ENCODE peak calls at places on chromosomes 13 and 19, in ten cellular contexts. One of them, this sample, is unnamed.

GRCh38 chr19:4933528-4933927 is 24.2 kb downstream of the UHRF1 start:
- DNase-seq in natural killer cell: no peak
- DNase-seq in keratinocyte: no peak
- DNase-seq in AG09309: no peak
- DNase-seq in psoas muscle: no peak
- DNase-seq in neural crest cell: no peak
- DNase-seq in colonic mucosa: no peak
- DNase-seq in Peyer's patch: no peak
- DNase-seq in MCF 10A: peak
- DNase-seq in choroid plexus epithelial cell: peak
- DNase-seq in this sample: no peak

GRCh38 chr13:41802033-41802683 is 158.8 kb downstream of the VWA8 start:
- DNase-seq in keratinocyte: no peak
- DNase-seq in AG09309: no peak
- DNase-seq in Peyer's patch: no peak
- DNase-seq in choroid plexus epithelial cell: no peak
- DNase-seq in natural killer cell: no peak
- DNase-seq in colonic mucosa: no peak
- DNase-seq in neural crest cell: no peak
- DNase-seq in MCF 10A: no peak
- DNase-seq in psoas muscle: no peak
- DNase-seq in this sample: no peak

GRCh38 chr13:44465318-44465717 is 91.7 kb downstream of the SERP2 start:
- DNase-seq in psoas muscle: no peak
- DNase-seq in MCF 10A: no peak
- DNase-seq in neural crest cell: no peak
- DNase-seq in choroid plexus epithelial cell: no peak
- DNase-seq in AG09309: no peak
- DNase-seq in natural killer cell: no peak
- DNase-seq in colonic mucosa: no peak
- DNase-seq in Peyer's patch: no peak
- DNase-seq in keratinocyte: no peak
- DNase-seq in this sample: no peak

GRCh38 chr19:14366529-14366928 is 14.7 kb upstream of the ADGRE5 start:
- DNase-seq in keratinocyte: peak
- DNase-seq in MCF 10A: peak
- DNase-seq in AG09309: no peak
- DNase-seq in neural crest cell: peak
- DNase-seq in psoas muscle: peak
- DNase-seq in colonic mucosa: peak
- DNase-seq in Peyer's patch: peak
- DNase-seq in choroid plexus epithelial cell: peak
- DNase-seq in natural killer cell: peak
- DNase-seq in this sample: peak

GRCh38 chr19:6273701-6274601 is 5.8 kb downstream of the MLLT1 start:
- DNase-seq in colonic mucosa: peak
- DNase-seq in psoas muscle: peak
- DNase-seq in neural crest cell: no peak
- DNase-seq in keratinocyte: no peak
- DNase-seq in MCF 10A: peak
- DNase-seq in Peyer's patch: no peak
- DNase-seq in AG09309: peak
- DNase-seq in choroid plexus epithelial cell: peak
- DNase-seq in natural killer cell: no peak
- DNase-seq in this sample: peak

GRCh38 chr13:99442273-99442895 is 58.9 kb upstream of the TM9SF2 start:
- DNase-seq in keratinocyte: no peak
- DNase-seq in neural crest cell: peak
- DNase-seq in psoas muscle: no peak
- DNase-seq in MCF 10A: peak
- DNase-seq in AG09309: no peak
- DNase-seq in colonic mucosa: peak
- DNase-seq in natural killer cell: no peak
- DNase-seq in choroid plexus epithelial cell: peak
- DNase-seq in Peyer's patch: no peak
- DNase-seq in this sample: no peak

GRCh38 chr19:1153891-1154730 is 20.0 kb downstream of the SBNO2 start:
- DNase-seq in neural crest cell: no peak
- DNase-seq in colonic mucosa: no peak
- DNase-seq in MCF 10A: no peak
- DNase-seq in AG09309: no peak
- DNase-seq in psoas muscle: no peak
- DNase-seq in choroid plexus epithelial cell: no peak
- DNase-seq in keratinocyte: no peak
- DNase-seq in natural killer cell: no peak
- DNase-seq in Peyer's patch: no peak
- DNase-seq in this sample: no peak

GRCh38 chr19:38735257-38735686 is 9.0 kb downstream of the CAPN12 start:
- DNase-seq in AG09309: no peak
- DNase-seq in psoas muscle: no peak
- DNase-seq in MCF 10A: no peak
- DNase-seq in choroid plexus epithelial cell: no peak
- DNase-seq in natural killer cell: peak
- DNase-seq in Peyer's patch: no peak
- DNase-seq in neural crest cell: no peak
- DNase-seq in keratinocyte: no peak
- DNase-seq in colonic mucosa: peak
- DNase-seq in this sample: no peak

GRCh38 chr19:14473915-14474578 is 1.1 kb downstream of the PTGER1 start:
- DNase-seq in keratinocyte: no peak
- DNase-seq in MCF 10A: no peak
- DNase-seq in colonic mucosa: peak
- DNase-seq in Peyer's patch: no peak
- DNase-seq in natural killer cell: no peak
- DNase-seq in neural crest cell: no peak
- DNase-seq in choroid plexus epithelial cell: no peak
- DNase-seq in psoas muscle: peak
- DNase-seq in AG09309: no peak
- DNase-seq in this sample: no peak

GRCh38 chr13:95858286-95859075 is 181.5 kb downstream of the DNAJC3 start:
- DNase-seq in natural killer cell: no peak
- DNase-seq in choroid plexus epithelial cell: peak
- DNase-seq in colonic mucosa: no peak
- DNase-seq in psoas muscle: no peak
- DNase-seq in neural crest cell: no peak
- DNase-seq in MCF 10A: peak
- DNase-seq in keratinocyte: no peak
- DNase-seq in AG09309: no peak
- DNase-seq in Peyer's patch: no peak
- DNase-seq in this sample: no peak

DNA sequence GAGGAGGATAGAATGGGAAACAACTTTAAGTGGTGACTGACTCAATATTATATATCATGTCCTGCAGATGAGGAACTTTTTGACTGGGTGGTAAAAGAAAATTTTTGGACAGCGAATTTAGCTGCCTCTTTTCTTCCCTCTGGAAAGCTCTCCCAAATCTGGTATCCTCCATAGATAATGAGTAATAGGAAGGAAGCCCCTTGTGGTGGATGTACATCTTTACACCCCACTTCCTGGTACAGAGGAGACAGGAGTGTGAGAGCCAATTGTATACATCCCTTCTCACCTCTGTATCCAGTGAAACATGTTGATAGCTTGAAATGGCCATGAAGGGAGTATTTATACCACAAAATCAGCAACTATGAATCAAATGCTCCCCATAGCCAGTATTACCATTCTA is 17.2 kb upstream of the TDRD3 start:
- DNase-seq in neural crest cell: no peak
- DNase-seq in colonic mucosa: no peak
- DNase-seq in choroid plexus epithelial cell: no peak
- DNase-seq in AG09309: no peak
- DNase-seq in psoas muscle: no peak
- DNase-seq in keratinocyte: no peak
- DNase-seq in MCF 10A: peak
- DNase-seq in natural killer cell: no peak
- DNase-seq in Peyer's patch: no peak
- DNase-seq in this sample: no peak
- TF ChIP-seq CTCF in neural crest cell: peak
- TF ChIP-seq CTCF in colonic mucosa: no peak
- TF ChIP-seq CTCF in choroid plexus epithelial cell: no peak
- TF ChIP-seq CTCF in AG09309: no peak
- TF ChIP-seq CTCF in psoas muscle: no peak
- TF ChIP-seq CTCF in keratinocyte: no peak
- TF ChIP-seq CTCF in MCF 10A: no peak
- TF ChIP-seq CTCF in natural killer cell: no peak
- TF ChIP-seq CTCF in Peyer's patch: no peak
- TF ChIP-seq CTCF in this sample: peak

GRCh38 chr13:109700176-109700575 is 86.2 kb downstream of the IRS2 start:
- DNase-seq in colonic mucosa: peak
- DNase-seq in choroid plexus epithelial cell: peak
- DNase-seq in MCF 10A: peak
- DNase-seq in natural killer cell: no peak
- DNase-seq in neural crest cell: no peak
- DNase-seq in Peyer's patch: peak
- DNase-seq in psoas muscle: peak
- DNase-seq in keratinocyte: peak
- DNase-seq in AG09309: no peak
- DNase-seq in this sample: no peak

GRCh38 chr13:109695402-109696190 is 90.8 kb downstream of the IRS2 start:
- DNase-seq in choroid plexus epithelial cell: no peak
- DNase-seq in Peyer's patch: no peak
- DNase-seq in MCF 10A: no peak
- DNase-seq in natural killer cell: no peak
- DNase-seq in neural crest cell: no peak
- DNase-seq in colonic mucosa: no peak
- DNase-seq in keratinocyte: no peak
- DNase-seq in psoas muscle: no peak
- DNase-seq in AG09309: no peak
- DNase-seq in this sample: no peak

GRCh38 chr13:109698779-109699178 is 87.6 kb downstream of the IRS2 start:
- DNase-seq in neural crest cell: no peak
- DNase-seq in choroid plexus epithelial cell: peak
- DNase-seq in natural killer cell: no peak
- DNase-seq in colonic mucosa: no peak
- DNase-seq in AG09309: peak
- DNase-seq in Peyer's patch: no peak
- DNase-seq in keratinocyte: no peak
- DNase-seq in MCF 10A: peak
- DNase-seq in psoas muscle: no peak
- DNase-seq in this sample: no peak

GRCh38 chr13:109699628-109700071 is 86.7 kb downstream of the IRS2 start:
- DNase-seq in keratinocyte: no peak
- DNase-seq in Peyer's patch: no peak
- DNase-seq in MCF 10A: no peak
- DNase-seq in colonic mucosa: no peak
- DNase-seq in AG09309: no peak
- DNase-seq in neural crest cell: no peak
- DNase-seq in psoas muscle: no peak
- DNase-seq in choroid plexus epithelial cell: no peak
- DNase-seq in natural killer cell: no peak
- DNase-seq in this sample: no peak

GRCh38 chr13:109697936-109698335 is 88.4 kb downstream of the IRS2 start:
- DNase-seq in colonic mucosa: no peak
- DNase-seq in psoas muscle: no peak
- DNase-seq in Peyer's patch: no peak
- DNase-seq in neural crest cell: no peak
- DNase-seq in MCF 10A: no peak
- DNase-seq in AG09309: no peak
- DNase-seq in choroid plexus epithelial cell: no peak
- DNase-seq in keratinocyte: no peak
- DNase-seq in natural killer cell: no peak
- DNase-seq in this sample: no peak
- TF ChIP-seq CTCF in colonic mucosa: no peak
- TF ChIP-seq CTCF in psoas muscle: no peak
- TF ChIP-seq CTCF in Peyer's patch: no peak
- TF ChIP-seq CTCF in neural crest cell: no peak
- TF ChIP-seq CTCF in MCF 10A: no peak
- TF ChIP-seq CTCF in AG09309: no peak
- TF ChIP-seq CTCF in choroid plexus epithelial cell: no peak
- TF ChIP-seq CTCF in keratinocyte: no peak
- TF ChIP-seq CTCF in natural killer cell: no peak
- TF ChIP-seq CTCF in this sample: no peak

DNA sequence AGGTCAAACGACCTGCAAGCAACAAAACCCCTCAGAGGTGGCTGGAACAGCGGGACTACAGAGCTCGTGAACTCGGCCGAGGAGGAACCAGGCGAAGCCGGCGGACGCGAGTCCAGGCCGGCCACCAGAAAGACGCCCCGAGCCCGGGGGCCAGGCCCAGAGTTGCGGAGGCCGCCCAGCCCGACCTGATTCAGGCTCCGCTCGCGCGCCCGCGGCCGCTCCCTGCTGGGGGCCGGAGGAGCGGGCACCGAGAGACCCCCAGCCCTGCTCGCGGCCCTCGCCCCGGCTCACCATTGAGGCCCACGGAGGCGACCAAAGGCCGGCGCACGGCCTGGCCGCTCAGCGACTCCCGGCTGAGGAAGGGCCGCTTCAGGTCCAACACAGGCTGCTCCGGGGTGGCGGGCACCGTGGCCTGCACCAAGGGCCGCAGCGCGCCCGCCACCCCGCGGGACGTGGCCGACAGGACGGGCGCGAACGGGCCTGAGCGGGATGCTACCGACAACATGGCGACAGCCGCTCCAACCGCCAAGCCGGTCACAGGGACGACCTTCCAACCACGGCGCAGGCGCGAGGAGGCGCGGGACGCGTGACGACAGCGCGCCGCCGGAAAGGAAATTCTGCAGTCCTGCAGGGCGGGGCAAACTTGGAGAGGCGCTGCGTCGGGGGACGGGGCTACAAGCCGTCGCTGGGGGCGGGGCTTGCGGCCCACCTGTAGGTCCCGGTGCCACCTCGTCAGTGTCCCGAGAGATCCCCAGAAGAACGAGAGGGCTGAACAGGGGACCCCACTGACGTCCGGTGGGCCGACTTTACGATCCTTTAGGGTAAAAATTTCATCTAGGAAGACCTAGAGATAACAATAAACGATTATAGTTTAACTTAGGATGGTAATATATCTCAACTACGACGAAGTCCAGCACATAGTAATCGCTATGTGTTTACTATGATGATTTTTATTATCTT is at the start of gene UQCRFS1:
- DNase-seq in AG09309: peak
- DNase-seq in choroid plexus epithelial cell: peak
- DNase-seq in MCF 10A: peak
- DNase-seq in neural crest cell: peak
- DNase-seq in natural killer cell: peak
- DNase-seq in Peyer's patch: peak
- DNase-seq in keratinocyte: peak
- DNase-seq in colonic mucosa: peak
- DNase-seq in psoas muscle: peak
- DNase-seq in this sample: peak
- TF ChIP-seq CTCF in AG09309: no peak
- TF ChIP-seq CTCF in choroid plexus epithelial cell: no peak
- TF ChIP-seq CTCF in MCF 10A: no peak
- TF ChIP-seq CTCF in neural crest cell: no peak
- TF ChIP-seq CTCF in natural killer cell: no peak
- TF ChIP-seq CTCF in Peyer's patch: no peak
- TF ChIP-seq CTCF in keratinocyte: no peak
- TF ChIP-seq CTCF in colonic mucosa: no peak
- TF ChIP-seq CTCF in psoas muscle: no peak
- TF ChIP-seq CTCF in this sample: no peak

DNA sequence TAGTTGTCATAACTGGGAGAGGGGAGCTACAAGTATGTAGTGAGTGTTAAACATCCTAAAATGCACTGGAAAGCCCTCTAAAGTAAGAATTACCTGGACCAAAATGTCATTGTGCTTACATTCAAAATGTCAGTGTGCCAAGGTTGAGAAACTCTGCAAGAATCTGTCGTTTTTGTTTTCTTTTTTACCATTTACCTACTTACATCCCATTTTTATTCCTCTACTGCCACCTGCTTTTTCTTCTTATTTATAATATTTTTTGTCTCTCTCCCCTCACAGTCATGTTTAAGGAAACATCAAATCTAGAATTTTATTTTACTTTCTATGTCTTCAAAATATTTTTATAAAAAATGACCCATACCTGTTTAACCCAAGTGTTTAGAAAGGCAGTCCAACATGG is 226.4 kb downstream of the PCDH17 start:
- DNase-seq in psoas muscle: no peak
- DNase-seq in keratinocyte: no peak
- DNase-seq in colonic mucosa: no peak
- DNase-seq in natural killer cell: no peak
- DNase-seq in choroid plexus epithelial cell: no peak
- DNase-seq in neural crest cell: no peak
- DNase-seq in Peyer's patch: no peak
- DNase-seq in AG09309: no peak
- DNase-seq in MCF 10A: no peak
- DNase-seq in this sample: no peak
- TF ChIP-seq CTCF in psoas muscle: no peak
- TF ChIP-seq CTCF in keratinocyte: no peak
- TF ChIP-seq CTCF in colonic mucosa: no peak
- TF ChIP-seq CTCF in natural killer cell: no peak
- TF ChIP-seq CTCF in choroid plexus epithelial cell: no peak
- TF ChIP-seq CTCF in neural crest cell: no peak
- TF ChIP-seq CTCF in Peyer's patch: no peak
- TF ChIP-seq CTCF in AG09309: no peak
- TF ChIP-seq CTCF in MCF 10A: no peak
- TF ChIP-seq CTCF in this sample: no peak

This sample was measured in CD14-positive monocyte.